ENCODE peak calls at places on chromosomes 2 and 18, in seven cellular contexts. Z is IMR-90, T is H9, O is H1, V is mesenchymal stem cell, G is trophoblast cell, H is mesendoderm. N is an unnamed sample.

GRCh38 chr2:104547251-104547650 is 306.7 kb upstream of the POU3F3 start:
- DNase-seq in V (no peak), Z (no peak), H (no peak), T (no peak), G (no peak), O (no peak), N (no peak)

GRCh38 chr18:61992923-61993322 is 100.1 kb upstream of the RNF152 start:
- DNase-seq in G (peak; percentile 6), H (no peak), T (no peak), V (peak; percentile 61), Z (peak; percentile 72), O (no peak), N (no peak)

GRCh38 chr2:223590964-223591363 is 11.2 kb downstream of the SCG2 start:
- DNase-seq in Z (peak; percentile 92), H (no peak), T (no peak), G (no peak), V (no peak), O (no peak), N (no peak)

GRCh38 chr2:181764095-181764963 is 84.0 kb upstream of the NEUROD1 start:
- DNase-seq in Z (no peak), G (peak; percentile 45), T (no peak), O (no peak), V (no peak), H (peak; percentile 86), N (no peak)

GRCh38 chr2:230904856-230905447 is 20.1 kb downstream of the GPR55 start:
- DNase-seq in H (no peak), T (peak; percentile 25), O (no peak), V (no peak), Z (no peak), G (no peak), N (no peak)

GRCh38 chr2:158671381-158672245 is 123.5 kb upstream of the DAPL1 start:
- DNase-seq in H (no peak), G (no peak), T (no peak), O (no peak), V (no peak), Z (no peak), N (no peak)

GRCh38 chr2:176398783-176399182 is 129.5 kb downstream of the MTX2 start:
- DNase-seq in T (no peak), G (no peak), O (no peak), V (peak; percentile 56), H (no peak), Z (peak; percentile 59), N (no peak)

GRCh38 chr2:155125585-155126230 is 427.2 kb downstream of the KCNJ3 start:
- DNase-seq in G (no peak), O (no peak), T (no peak), Z (no peak), H (no peak), V (no peak), N (no peak)

GRCh38 chr2:237474931-237475703 is 11.9 kb upstream of the MLPH start:
- DNase-seq in Z (peak; percentile 77), O (no peak), V (peak; percentile 90), G (peak; percentile 57), H (peak; percentile 82), T (peak; percentile 84), N (peak; percentile 76)

GRCh38 chr18:42183746-42184145 is 228.7 kb downstream of the PIK3C3 start:
- DNase-seq in H (peak; percentile 61), G (peak; percentile 36), V (peak; percentile 86), O (no peak), Z (peak; percentile 61), T (no peak), N (no peak)

GRCh38 chr18:40608220-40608619 is 1346.8 kb upstream of the PIK3C3 start:
- DNase-seq in T (no peak), G (no peak), V (no peak), H (no peak), O (no peak), Z (no peak), N (no peak)

GRCh38 chr2:74602553-74603281 is 45.4 kb downstream of the M1AP start:
- DNase-seq in Z (peak; percentile 55), T (no peak), G (no peak), O (no peak), H (no peak), V (peak; percentile 57), N (no peak)

GRCh38 chr2:36376319-36376765 is 20.8 kb downstream of the CRIM1 start:
- DNase-seq in O (no peak), H (no peak), G (no peak), Z (peak; percentile 60), T (no peak), V (peak; percentile 79), N (no peak)

GRCh38 chr2:237885931-237886701 is 26.7 kb downstream of the RAMP1 start:
- DNase-seq in T (peak; percentile 27), O (no peak), Z (no peak), G (no peak), H (no peak), V (no peak), N (no peak)

GRCh38 chr2:128444816-128445532 is 126.3 kb upstream of the HS6ST1 start:
- DNase-seq in G (no peak), T (peak; percentile 10), Z (peak; percentile 4), H (no peak), V (no peak), O (no peak), N (no peak)

GRCh38 chr2:222319576-222320440 is 21.0 kb upstream of the PAX3 start:
- DNase-seq in H (no peak), Z (no peak), V (peak; percentile 31), O (no peak), G (peak; percentile 39), T (peak; percentile 63), N (peak; percentile 36)

GRCh38 chr2:40219141-40219540 is 232.7 kb downstream of the SLC8A1 start:
- DNase-seq in G (no peak), V (no peak), H (no peak), Z (no peak), T (no peak), O (no peak), N (no peak)

DNA sequence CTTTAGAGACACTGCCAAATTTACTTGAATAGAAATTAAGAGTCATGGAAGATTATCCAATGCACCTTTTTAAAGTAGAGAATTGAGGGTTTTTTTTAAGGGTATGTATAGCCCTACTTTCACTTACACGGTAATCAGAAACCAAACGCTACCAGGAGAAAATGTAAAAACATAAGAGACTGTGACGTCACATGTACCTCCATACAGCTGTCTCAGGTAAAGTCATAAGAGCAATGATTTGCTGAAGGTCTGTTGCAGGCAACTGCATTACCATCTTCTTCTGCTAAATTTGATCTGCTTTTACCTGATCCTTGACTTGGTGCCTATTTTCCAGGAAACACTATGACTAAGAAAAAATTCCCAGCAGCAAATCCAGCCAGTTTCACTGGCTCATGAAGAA is 478.5 kb upstream of the DDX18 start:
- DNase-seq in H (no peak), O (no peak), G (no peak), Z (no peak), V (no peak), T (no peak), N (no peak)
- H3K23ac ChIP-seq in H (no peak overlapping the region), O (no peak overlapping the region), G (no peak overlapping the region), Z (no peak overlapping the region), V (no peak overlapping the region), T (no peak overlapping the region), N (no peak overlapping the region)

GRCh38 chr2:140063356-140063755 is 1283.2 kb upstream of the NXPH2 start:
- DNase-seq in Z (no peak), O (no peak), T (no peak), H (no peak), G (no peak), V (no peak), N (no peak)

GRCh38 chr2:140061240-140061639 is 1281.0 kb upstream of the NXPH2 start:
- DNase-seq in G (no peak), V (no peak), O (no peak), H (no peak), T (no peak), Z (no peak), N (no peak)

DNA sequence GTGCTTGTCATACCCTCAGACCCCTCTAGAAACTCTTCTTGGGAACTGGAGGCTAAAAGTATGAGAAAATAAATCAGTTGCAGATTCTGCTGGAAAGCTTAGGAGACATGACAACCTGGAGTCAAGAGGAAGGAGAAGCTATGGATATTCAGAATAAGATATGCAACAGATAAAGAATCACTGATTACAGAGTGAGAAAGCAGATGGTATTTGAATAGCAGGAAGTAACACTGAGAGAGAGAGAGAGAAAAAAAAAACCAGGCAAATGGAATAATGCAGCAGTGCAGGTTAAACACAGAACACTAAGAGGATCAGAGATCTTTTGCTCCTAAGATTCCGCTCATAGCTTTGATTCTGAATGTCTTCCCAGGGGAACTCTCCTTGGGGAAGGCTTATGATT is 1284.1 kb upstream of the NXPH2 start:
- DNase-seq in H (peak; percentile 92), V (no peak), O (no peak), G (no peak), Z (no peak), T (no peak), N (no peak)
- H3K23ac ChIP-seq in H (no peak overlapping the region), V (no peak overlapping the region), O (no peak overlapping the region), G (no peak overlapping the region), Z (no peak overlapping the region), T (no peak overlapping the region), N (no peak overlapping the region)

DNA sequence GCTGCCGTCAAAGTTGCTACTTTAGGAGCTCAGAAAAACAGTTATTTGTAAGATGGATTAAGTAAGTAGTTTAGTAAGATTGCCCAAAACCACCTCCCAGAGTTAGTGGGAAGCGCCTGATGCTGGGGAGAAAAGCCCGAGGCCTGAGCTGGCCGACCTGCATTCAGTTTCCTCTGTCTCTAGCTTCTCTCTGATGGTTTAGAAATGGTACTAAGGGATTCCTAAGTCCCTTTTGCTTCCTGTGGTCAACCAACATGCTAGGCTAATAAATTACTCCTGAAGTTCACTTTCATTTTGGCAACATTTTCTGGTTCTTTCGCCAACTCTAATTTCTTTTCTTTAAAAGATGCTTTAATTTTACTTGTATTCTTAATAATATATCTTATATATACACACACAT is 60.1 kb downstream of the ASAP2 start:
- DNase-seq in H (no peak), Z (no peak), O (no peak), G (no peak), T (no peak), V (peak; percentile 62), N (no peak)
- H3K23ac ChIP-seq in H (no peak overlapping the region), Z (no peak overlapping the region), O (no peak overlapping the region), G (no peak overlapping the region), T (no peak overlapping the region), V (no peak overlapping the region), N (no peak overlapping the region)

GRCh38 chr2:15180379-15180778 is 380.8 kb downstream of the NBAS start:
- DNase-seq in G (no peak), H (no peak), O (no peak), Z (no peak), T (no peak), V (no peak), N (no peak)

GRCh38 chr2:15186118-15186517 is 375.0 kb downstream of the NBAS start:
- DNase-seq in Z (no peak), G (no peak), O (no peak), T (no peak), H (no peak), V (no peak), N (no peak)

GRCh38 chr2:15181092-15181745 is 379.9 kb downstream of the NBAS start:
- DNase-seq in H (no peak), Z (no peak), G (no peak), O (no peak), V (peak; percentile 13), T (no peak), N (no peak)

GRCh38 chr2:15182275-15182674 is 378.9 kb downstream of the NBAS start:
- DNase-seq in Z (no peak), G (no peak), H (no peak), O (no peak), T (no peak), V (no peak), N (no peak)

DNA sequence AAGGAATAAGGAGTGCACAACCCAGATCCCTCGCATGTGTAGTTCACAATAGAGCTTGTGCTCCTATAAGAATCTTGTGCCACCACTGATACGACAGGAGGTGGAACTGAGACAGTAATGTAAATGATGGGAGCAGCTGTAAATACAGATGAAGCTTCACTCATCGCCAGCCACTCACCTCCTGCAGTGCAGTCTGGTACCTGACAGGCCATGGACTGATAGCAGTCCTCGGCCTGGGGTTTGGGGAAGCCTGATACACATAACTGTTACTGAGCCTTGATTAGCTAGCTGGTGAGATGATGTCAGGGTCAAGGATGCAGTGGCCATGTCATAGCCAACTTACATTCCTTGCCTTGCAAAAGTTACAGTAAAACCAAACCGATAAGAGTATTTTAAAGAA is 376.6 kb downstream of the NBAS start:
- DNase-seq in Z (no peak), G (no peak), T (no peak), O (no peak), V (no peak), H (peak; percentile 96), N (no peak)
- H3K23ac ChIP-seq in Z (no peak overlapping the region), G (no peak overlapping the region), T (no peak overlapping the region), O (no peak overlapping the region), V (no peak overlapping the region), H (no peak overlapping the region), N (no peak overlapping the region)